ENCODE peak calls at places on chromosomes 16 and 17, in eight cellular contexts. One of them, this sample, is unnamed.

GRCh38 chr17:5943991-5944390 is 126.2 kb upstream of the WSCD1 start:
- DNase-seq in A673: no peak
- DNase-seq in tibial nerve: no peak
- DNase-seq in sigmoid colon: no peak
- DNase-seq in CD8-positive, alpha-beta T cell: no peak
- DNase-seq in cardiac muscle cell: no peak
- DNase-seq in neuronal stem cell: no peak
- DNase-seq in heart right ventricle: no peak
- DNase-seq in this sample: no peak

GRCh38 chr16:86886651-86887050 is 308.3 kb downstream of the FOXL1 start:
- DNase-seq in A673: no peak
- DNase-seq in tibial nerve: no peak
- DNase-seq in sigmoid colon: no peak
- DNase-seq in CD8-positive, alpha-beta T cell: no peak
- DNase-seq in cardiac muscle cell: no peak
- DNase-seq in neuronal stem cell: no peak
- DNase-seq in heart right ventricle: no peak
- DNase-seq in this sample: no peak

GRCh38 chr17:66847704-66848103 is 12.8 kb downstream of the CACNG5 start:
- DNase-seq in A673: no peak
- DNase-seq in tibial nerve: no peak
- DNase-seq in sigmoid colon: no peak
- DNase-seq in CD8-positive, alpha-beta T cell: no peak
- DNase-seq in cardiac muscle cell: no peak
- DNase-seq in neuronal stem cell: no peak
- DNase-seq in heart right ventricle: no peak
- DNase-seq in this sample: no peak

GRCh38 chr17:9924735-9925191 is 19.7 kb upstream of the RCVRN start:
- DNase-seq in A673: peak
- DNase-seq in tibial nerve: peak
- DNase-seq in sigmoid colon: no peak
- DNase-seq in CD8-positive, alpha-beta T cell: peak
- DNase-seq in cardiac muscle cell: peak
- DNase-seq in neuronal stem cell: peak
- DNase-seq in heart right ventricle: no peak
- DNase-seq in this sample: no peak

GRCh38 chr16:22945361-22945760 is 131.4 kb downstream of the HS3ST2 start:
- DNase-seq in A673: no peak
- DNase-seq in tibial nerve: no peak
- DNase-seq in sigmoid colon: no peak
- DNase-seq in CD8-positive, alpha-beta T cell: no peak
- DNase-seq in cardiac muscle cell: no peak
- DNase-seq in neuronal stem cell: no peak
- DNase-seq in heart right ventricle: no peak
- DNase-seq in this sample: no peak

GRCh38 chr17:81976332-81977210 is 858 bp upstream of the ASPSCR1 start:
- DNase-seq in A673: no peak
- DNase-seq in tibial nerve: peak
- DNase-seq in sigmoid colon: no peak
- DNase-seq in CD8-positive, alpha-beta T cell: no peak
- DNase-seq in cardiac muscle cell: no peak
- DNase-seq in neuronal stem cell: no peak
- DNase-seq in heart right ventricle: peak
- DNase-seq in this sample: peak

GRCh38 chr17:43601280-43602050 is 55.3 kb upstream of the ETV4 start:
- DNase-seq in A673: no peak
- DNase-seq in tibial nerve: no peak
- DNase-seq in sigmoid colon: peak
- DNase-seq in CD8-positive, alpha-beta T cell: no peak
- DNase-seq in cardiac muscle cell: no peak
- DNase-seq in neuronal stem cell: no peak
- DNase-seq in heart right ventricle: peak
- DNase-seq in this sample: peak

GRCh38 chr16:85612191-85612800 is 826 bp upstream of the GSE1 start:
- DNase-seq in A673: peak
- DNase-seq in tibial nerve: peak
- DNase-seq in sigmoid colon: peak
- DNase-seq in CD8-positive, alpha-beta T cell: peak
- DNase-seq in cardiac muscle cell: peak
- DNase-seq in neuronal stem cell: peak
- DNase-seq in heart right ventricle: peak
- DNase-seq in this sample: peak

GRCh38 chr17:59401725-59402124 is 70.3 kb downstream of the YPEL2 start:
- DNase-seq in A673: no peak
- DNase-seq in tibial nerve: no peak
- DNase-seq in sigmoid colon: no peak
- DNase-seq in CD8-positive, alpha-beta T cell: no peak
- DNase-seq in cardiac muscle cell: no peak
- DNase-seq in neuronal stem cell: no peak
- DNase-seq in heart right ventricle: no peak
- DNase-seq in this sample: no peak

GRCh38 chr16:67699265-67699664 is 19.9 kb downstream of the GFOD2 start:
- DNase-seq in A673: no peak
- DNase-seq in tibial nerve: no peak
- DNase-seq in sigmoid colon: peak
- DNase-seq in CD8-positive, alpha-beta T cell: no peak
- DNase-seq in cardiac muscle cell: no peak
- DNase-seq in neuronal stem cell: no peak
- DNase-seq in heart right ventricle: no peak
- DNase-seq in this sample: no peak

GRCh38 chr16:81099958-81100357 is 3.8 kb upstream of the GCSH start:
- DNase-seq in A673: no peak
- DNase-seq in tibial nerve: no peak
- DNase-seq in sigmoid colon: no peak
- DNase-seq in CD8-positive, alpha-beta T cell: no peak
- DNase-seq in cardiac muscle cell: no peak
- DNase-seq in neuronal stem cell: no peak
- DNase-seq in heart right ventricle: no peak
- DNase-seq in this sample: no peak

GRCh38 chr16:27177031-27177774 is 26.1 kb upstream of the KDM8 start:
- DNase-seq in A673: no peak
- DNase-seq in tibial nerve: no peak
- DNase-seq in sigmoid colon: no peak
- DNase-seq in CD8-positive, alpha-beta T cell: no peak
- DNase-seq in cardiac muscle cell: no peak
- DNase-seq in neuronal stem cell: no peak
- DNase-seq in heart right ventricle: no peak
- DNase-seq in this sample: no peak

GRCh38 chr17:2705263-2705662 is 6.3 kb downstream of the CLUH start:
- DNase-seq in A673: no peak
- DNase-seq in tibial nerve: no peak
- DNase-seq in sigmoid colon: peak
- DNase-seq in CD8-positive, alpha-beta T cell: no peak
- DNase-seq in cardiac muscle cell: no peak
- DNase-seq in neuronal stem cell: no peak
- DNase-seq in heart right ventricle: no peak
- DNase-seq in this sample: peak

GRCh38 chr16:58589311-58589890 is 40.2 kb downstream of the CNOT1 start:
- DNase-seq in A673: no peak
- DNase-seq in tibial nerve: no peak
- DNase-seq in sigmoid colon: no peak
- DNase-seq in CD8-positive, alpha-beta T cell: no peak
- DNase-seq in cardiac muscle cell: no peak
- DNase-seq in neuronal stem cell: no peak
- DNase-seq in heart right ventricle: no peak
- DNase-seq in this sample: no peak

DNA sequence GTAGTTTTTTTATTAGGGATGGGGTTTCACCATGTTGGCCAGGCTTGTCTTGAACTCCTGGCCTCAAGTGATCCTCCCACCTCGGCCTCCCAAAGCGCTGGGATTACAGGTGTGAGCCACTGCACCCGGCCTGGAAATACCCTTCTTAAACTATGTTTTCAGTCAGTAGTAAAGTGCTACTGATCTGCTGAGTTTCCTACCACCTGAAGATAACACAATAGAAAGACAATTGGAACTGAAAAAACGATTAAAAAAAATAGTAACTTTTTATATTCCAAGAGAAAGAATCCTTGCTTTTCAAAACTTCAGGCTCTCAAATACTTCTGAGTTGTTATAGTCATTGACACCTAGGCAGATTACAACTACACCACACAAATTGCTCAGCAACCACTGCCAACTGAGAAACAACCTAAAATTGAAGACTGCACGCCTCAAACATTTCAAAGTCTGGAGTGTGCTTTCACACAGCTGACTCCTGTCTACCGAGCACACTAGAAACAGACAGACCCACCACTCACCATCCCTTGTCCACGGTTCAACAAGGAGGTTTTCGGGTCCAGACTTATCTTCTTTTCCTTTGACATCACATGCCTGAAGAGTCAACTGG is 40.9 kb downstream of the ZZEF1 start:
- DNase-seq in A673: no peak
- DNase-seq in tibial nerve: no peak
- DNase-seq in sigmoid colon: no peak
- DNase-seq in CD8-positive, alpha-beta T cell: no peak
- DNase-seq in cardiac muscle cell: no peak
- DNase-seq in neuronal stem cell: no peak
- DNase-seq in heart right ventricle: no peak
- DNase-seq in this sample: no peak
- H3K27ac ChIP-seq in A673: no peak
- H3K27ac ChIP-seq in tibial nerve: peak
- H3K27ac ChIP-seq in sigmoid colon: no peak
- H3K27ac ChIP-seq in CD8-positive, alpha-beta T cell: no peak
- H3K27ac ChIP-seq in cardiac muscle cell: peak
- H3K27ac ChIP-seq in neuronal stem cell: no peak
- H3K27ac ChIP-seq in heart right ventricle: peak
- H3K27ac ChIP-seq in this sample: peak

GRCh38 chr17:4479340-4479981 is 19.2 kb upstream of the SPNS2 start:
- DNase-seq in A673: no peak
- DNase-seq in tibial nerve: no peak
- DNase-seq in sigmoid colon: no peak
- DNase-seq in CD8-positive, alpha-beta T cell: no peak
- DNase-seq in cardiac muscle cell: no peak
- DNase-seq in neuronal stem cell: no peak
- DNase-seq in heart right ventricle: no peak
- DNase-seq in this sample: no peak

GRCh38 chr17:4482338-4483011 is 16.2 kb upstream of the SPNS2 start:
- DNase-seq in A673: no peak
- DNase-seq in tibial nerve: no peak
- DNase-seq in sigmoid colon: no peak
- DNase-seq in CD8-positive, alpha-beta T cell: no peak
- DNase-seq in cardiac muscle cell: no peak
- DNase-seq in neuronal stem cell: no peak
- DNase-seq in heart right ventricle: no peak
- DNase-seq in this sample: no peak

GRCh38 chr17:4483012-4483840 is 15.5 kb upstream of the SPNS2 start:
- DNase-seq in A673: no peak
- DNase-seq in tibial nerve: no peak
- DNase-seq in sigmoid colon: no peak
- DNase-seq in CD8-positive, alpha-beta T cell: no peak
- DNase-seq in cardiac muscle cell: no peak
- DNase-seq in neuronal stem cell: no peak
- DNase-seq in heart right ventricle: no peak
- DNase-seq in this sample: no peak

GRCh38 chr17:4479982-4480751 is 18.5 kb upstream of the SPNS2 start:
- DNase-seq in A673: no peak
- DNase-seq in tibial nerve: no peak
- DNase-seq in sigmoid colon: no peak
- DNase-seq in CD8-positive, alpha-beta T cell: no peak
- DNase-seq in cardiac muscle cell: no peak
- DNase-seq in neuronal stem cell: no peak
- DNase-seq in heart right ventricle: no peak
- DNase-seq in this sample: no peak

DNA sequence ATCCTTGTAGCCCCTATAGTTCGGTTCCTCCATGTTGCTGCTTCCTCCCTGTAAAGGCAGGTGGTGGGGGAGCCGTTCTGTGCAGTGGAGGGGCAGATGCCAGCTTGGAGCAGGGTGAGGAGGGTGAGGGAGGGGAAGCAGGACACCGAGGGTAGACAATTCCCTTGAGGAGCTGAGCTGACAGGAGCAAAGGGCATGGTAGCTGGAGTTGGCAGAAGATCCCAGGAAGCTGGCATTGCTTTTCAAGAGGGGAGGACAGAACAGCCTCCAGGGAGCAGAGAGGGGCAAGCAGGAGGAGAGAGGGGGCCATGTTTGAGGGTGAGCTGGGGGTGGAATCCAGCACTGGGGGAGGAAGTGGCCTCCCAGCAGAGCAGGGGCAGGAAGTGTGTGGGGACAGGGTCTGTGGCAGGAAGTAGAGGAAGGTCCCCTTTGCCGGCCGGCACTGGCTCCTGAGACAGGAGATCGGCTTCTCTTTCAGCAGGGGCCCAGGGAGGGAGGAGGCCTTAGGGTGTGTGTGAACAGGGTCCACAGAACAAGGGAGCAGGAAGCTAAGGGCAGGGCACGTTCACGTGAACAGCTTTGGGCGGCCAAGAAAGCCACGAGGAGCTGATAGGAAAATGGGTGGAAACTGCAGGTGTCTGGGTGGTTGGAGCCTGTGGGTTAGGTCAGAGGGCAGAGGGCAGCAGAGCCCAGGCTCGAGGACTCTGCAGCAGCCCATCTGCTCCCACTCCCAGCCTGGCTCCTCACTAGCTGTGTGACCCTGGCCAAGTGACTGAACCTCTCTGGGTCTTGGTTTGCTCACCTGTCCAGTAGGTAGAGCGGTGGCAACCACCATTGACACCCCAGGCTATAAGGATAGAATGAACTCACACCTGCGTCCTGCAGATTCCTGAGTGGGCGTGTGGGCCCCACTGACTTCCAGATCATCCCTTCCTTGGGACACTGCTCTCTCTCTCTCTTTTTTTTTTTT is 17.5 kb upstream of the SPNS2 start:
- DNase-seq in A673: no peak
- DNase-seq in tibial nerve: no peak
- DNase-seq in sigmoid colon: no peak
- DNase-seq in CD8-positive, alpha-beta T cell: peak
- DNase-seq in cardiac muscle cell: no peak
- DNase-seq in neuronal stem cell: no peak
- DNase-seq in heart right ventricle: no peak
- DNase-seq in this sample: no peak
- H3K27ac ChIP-seq in A673: no peak
- H3K27ac ChIP-seq in tibial nerve: no peak
- H3K27ac ChIP-seq in sigmoid colon: no peak
- H3K27ac ChIP-seq in CD8-positive, alpha-beta T cell: peak
- H3K27ac ChIP-seq in cardiac muscle cell: no peak
- H3K27ac ChIP-seq in neuronal stem cell: no peak
- H3K27ac ChIP-seq in heart right ventricle: no peak
- H3K27ac ChIP-seq in this sample: no peak

DNA sequence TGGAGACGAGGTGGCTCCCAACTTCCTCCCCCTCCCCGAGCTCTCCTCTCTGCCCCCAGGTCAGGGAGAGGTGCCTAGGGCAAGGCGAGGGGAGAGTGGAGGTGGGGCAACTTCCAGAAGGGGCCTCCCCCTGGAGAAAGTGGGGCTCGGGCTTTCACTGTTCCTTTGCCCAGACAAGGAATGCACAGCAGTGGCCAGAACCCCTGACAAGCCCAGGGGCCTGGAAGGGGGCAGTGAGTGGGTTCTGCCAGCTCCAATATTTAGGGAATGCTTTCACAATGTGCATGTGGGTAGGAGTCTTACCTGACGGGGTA is 11.7 kb upstream of the SP2 start:
- DNase-seq in A673: no peak
- DNase-seq in tibial nerve: no peak
- DNase-seq in sigmoid colon: no peak
- DNase-seq in CD8-positive, alpha-beta T cell: no peak
- DNase-seq in cardiac muscle cell: no peak
- DNase-seq in neuronal stem cell: no peak
- DNase-seq in heart right ventricle: no peak
- DNase-seq in this sample: no peak
- H3K27ac ChIP-seq in A673: no peak
- H3K27ac ChIP-seq in tibial nerve: no peak
- H3K27ac ChIP-seq in sigmoid colon: no peak
- H3K27ac ChIP-seq in CD8-positive, alpha-beta T cell: no peak
- H3K27ac ChIP-seq in cardiac muscle cell: no peak
- H3K27ac ChIP-seq in neuronal stem cell: no peak
- H3K27ac ChIP-seq in heart right ventricle: no peak
- H3K27ac ChIP-seq in this sample: no peak

GRCh38 chr17:61366076-61366714 is 33.4 kb upstream of the TBX2 start:
- DNase-seq in A673: no peak
- DNase-seq in tibial nerve: no peak
- DNase-seq in sigmoid colon: no peak
- DNase-seq in CD8-positive, alpha-beta T cell: no peak
- DNase-seq in cardiac muscle cell: peak
- DNase-seq in neuronal stem cell: no peak
- DNase-seq in heart right ventricle: peak
- DNase-seq in this sample: no peak
- H3K27ac ChIP-seq in A673: no peak
- H3K27ac ChIP-seq in tibial nerve: no peak
- H3K27ac ChIP-seq in sigmoid colon: no peak
- H3K27ac ChIP-seq in CD8-positive, alpha-beta T cell: no peak
- H3K27ac ChIP-seq in cardiac muscle cell: peak
- H3K27ac ChIP-seq in neuronal stem cell: no peak
- H3K27ac ChIP-seq in heart right ventricle: no peak
- H3K27ac ChIP-seq in this sample: no peak